ENCODE peak calls at places on chromosomes 2 and 18, in six cellular contexts. W is fibroblast of pulmonary artery, B is endodermal cell, Q is testis, V is AG09309, O is type B pancreatic cell. C is an unnamed sample.

GRCh38 chr2:220499281-220499680 is 871.9 kb downstream of the SLC4A3 start:
- DNase-seq in W (peak; percentile 52), B (peak; percentile 52), O (no peak), Q (no peak), V (no peak), C (peak; percentile 79)

GRCh38 chr2:74096061-74096460 is 51.7 kb downstream of the BOLA3 start:
- DNase-seq in W (no peak), V (no peak), Q (no peak), B (no peak), O (no peak), C (no peak)

GRCh38 chr2:71798266-71799012 is 345.1 kb downstream of the DYSF start:
- DNase-seq in O (no peak), V (no peak), W (peak; percentile 43), Q (peak; percentile 48), B (peak; percentile 92), C (peak; percentile 28)

GRCh38 chr18:23619388-23619873 is 33.1 kb upstream of the NPC1 start:
- DNase-seq in O (no peak), B (no peak), V (no peak), Q (peak; percentile 67), W (no peak), C (peak; percentile 10)

GRCh38 chr2:26537826-26538475 is 60.0 kb upstream of the OTOF start:
- DNase-seq in V (no peak), W (no peak), B (peak; percentile 35), O (no peak), Q (no peak), C (no peak)

GRCh38 chr18:75896865-75897264 is 469.4 kb upstream of the SMIM21 start:
- DNase-seq in V (no peak), Q (no peak), O (no peak), W (no peak), B (peak; percentile 56), C (no peak)

GRCh38 chr2:167550448-167550847 is 662.2 kb downstream of the XIRP2 start:
- DNase-seq in Q (no peak), W (peak; percentile 44), B (no peak), O (no peak), V (no peak), C (peak; percentile 22)

GRCh38 chr2:122883849-122884248 is 1128.4 kb downstream of the TSN start:
- DNase-seq in V (no peak), W (no peak), B (no peak), O (no peak), Q (no peak), C (no peak)

GRCh38 chr18:70046796-70047195 is 99.1 kb upstream of the CD226 start:
- DNase-seq in W (no peak), V (no peak), O (no peak), Q (no peak), B (no peak), C (no peak)

GRCh38 chr2:238299803-238300202 is 11.4 kb upstream of the PER2 start:
- DNase-seq in O (no peak), B (no peak), W (no peak), Q (peak; percentile 76), V (no peak), C (no peak)

GRCh38 chr2:34910018-34910417 is 1310.9 kb upstream of the FAM98A start:
- DNase-seq in W (no peak), B (no peak), O (no peak), Q (no peak), V (no peak), C (no peak)

GRCh38 chr2:158546412-158547144 is 89.8 kb downstream of the PKP4 start:
- DNase-seq in W (no peak), B (no peak), O (no peak), V (no peak), Q (no peak), C (no peak)

GRCh38 chr2:109409347-109410020 is 204.3 kb downstream of the SEPTIN10 start:
- DNase-seq in B (no peak), V (no peak), Q (no peak), W (no peak), O (no peak), C (peak; percentile 35)

GRCh38 chr2:175640655-175641054 is 361.4 kb downstream of the LNPK start:
- DNase-seq in O (no peak), B (no peak), Q (no peak), V (no peak), W (no peak), C (no peak)

GRCh38 chr18:79549638-79550000 is 130.0 kb upstream of the CTDP1 start:
- DNase-seq in W (no peak), B (peak; percentile 36), V (no peak), O (no peak), Q (no peak), C (no peak)

GRCh38 chr2:134634054-134634630 is 84.7 kb downstream of the TMEM163 start:
- DNase-seq in W (no peak), O (no peak), V (no peak), B (no peak), Q (no peak), C (no peak)

GRCh38 chr2:134490535-134490934 is 228.3 kb downstream of the TMEM163 start:
- DNase-seq in O (peak; percentile 16), W (no peak), V (no peak), B (no peak), Q (no peak), C (no peak)

GRCh38 chr2:239815638-239816035 is 209.5 kb downstream of the NDUFA10 start:
- DNase-seq in B (peak; percentile 33), W (no peak), V (no peak), O (no peak), Q (no peak), C (peak; percentile 5)

GRCh38 chr2:235162544-235163197 is 210.9 kb downstream of the SH3BP4 start:
- DNase-seq in W (peak; percentile 3), B (no peak), Q (no peak), O (no peak), V (no peak), C (peak; percentile 2)

GRCh38 chr2:230234845-230235244 is 9.3 kb downstream of the SP140 start:
- DNase-seq in B (no peak), W (peak; percentile 3), Q (no peak), O (no peak), V (no peak), C (no peak)

GRCh38 chr2:18889565-18890332 is 300.4 kb upstream of the NT5C1B start:
- DNase-seq in B (no peak), Q (no peak), V (no peak), O (no peak), W (no peak), C (no peak)

GRCh38 chr18:77052297-77052645 is 80.3 kb downstream of the MBP start:
- DNase-seq in O (no peak), W (no peak), B (no peak), V (no peak), Q (no peak), C (no peak)

DNA sequence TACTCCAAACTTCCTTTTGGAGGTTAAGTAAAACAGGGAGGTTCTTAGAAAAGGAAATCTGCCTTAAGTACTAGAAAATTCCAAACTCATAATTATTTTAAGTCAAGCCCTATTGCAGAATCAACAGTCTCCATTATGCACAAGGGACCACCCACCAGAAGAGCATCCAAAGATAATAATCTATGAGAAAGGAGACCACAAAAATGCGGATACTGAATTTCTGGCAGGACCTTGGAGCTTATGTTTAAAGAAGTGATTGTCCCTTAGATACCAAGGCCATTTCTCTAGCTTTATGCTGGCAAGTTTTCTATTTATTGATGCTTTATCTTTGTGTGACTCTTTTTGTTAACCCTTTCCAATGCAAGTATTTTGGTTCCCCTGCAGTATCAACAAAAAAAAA is 404.0 kb upstream of the MMADHC start:
- DNase-seq in B (no peak), Q (no peak), W (peak; percentile 26), O (no peak), V (no peak), C (peak; percentile 54)
- TF ChIP-seq CTCF in B (no peak), Q (no peak), W (no peak), O (no peak), V (no peak), C (no peak)

GRCh38 chr18:11849279-11849678 is 1.9 kb upstream of the CHMP1B start:
- DNase-seq in Q (no peak), W (no peak), V (no peak), O (no peak), B (peak; percentile 13), C (no peak)

GRCh38 chr18:11851156-11852047 is at the start of gene CHMP1B:
- DNase-seq in O (peak; percentile 98), Q (peak; percentile 99), V (peak; percentile 80), W (peak; percentile 98), B (peak; percentile 98), C (peak; percentile 98)

GRCh38 chr18:11850821-11851155 is 425 bp upstream of the CHMP1B start:
- DNase-seq in W (no peak), Q (no peak), O (no peak), B (no peak), V (no peak), C (no peak)

GRCh38 chr18:11852048-11852341 is 782 bp downstream of the CHMP1B start:
- DNase-seq in V (no peak), W (no peak), Q (no peak), O (no peak), B (no peak), C (no peak)

DNA sequence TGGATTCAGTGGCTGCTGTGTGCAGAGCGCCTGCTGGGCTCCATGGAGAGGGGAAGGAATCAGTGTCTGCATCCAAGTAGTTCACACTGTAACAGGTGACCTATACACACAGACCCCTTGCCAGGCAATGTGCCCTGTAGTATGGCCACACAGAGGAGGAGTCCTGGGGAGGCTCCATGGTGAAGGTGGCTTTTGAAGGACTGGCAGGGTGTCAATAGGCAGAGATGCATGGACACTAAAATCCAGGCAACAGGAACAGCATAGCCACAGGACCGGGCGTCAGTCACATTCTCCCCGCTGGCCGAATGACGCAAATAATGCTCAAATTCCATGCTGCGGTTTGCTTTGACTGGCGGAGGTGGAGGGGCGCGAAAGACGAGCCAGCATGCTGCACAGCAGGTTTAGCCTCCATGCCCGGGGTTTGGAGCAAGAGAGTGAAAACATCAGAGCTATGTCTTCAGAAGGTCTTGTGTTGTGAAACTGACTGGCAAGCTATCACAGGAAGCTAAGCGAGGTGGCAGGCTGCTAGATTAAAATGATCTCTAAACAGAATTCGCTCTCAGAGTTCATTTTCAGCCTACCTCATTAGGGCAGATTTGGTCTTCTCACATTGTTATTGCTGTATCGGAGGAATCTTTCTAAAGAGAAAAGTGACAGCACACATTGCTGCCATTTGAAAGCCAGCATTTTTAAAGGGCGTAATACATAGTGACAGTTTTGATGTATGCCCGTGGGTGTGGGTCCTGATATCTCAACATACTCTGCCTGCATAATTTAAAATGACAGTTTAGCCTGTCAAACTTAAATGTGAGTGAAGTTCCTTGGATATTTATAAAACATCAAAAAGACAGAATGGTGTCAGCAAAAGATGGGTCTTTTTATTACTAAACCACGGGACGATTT is 1.1 kb upstream of the CHMP1B start:
- DNase-seq in V (peak; percentile 57), B (peak; percentile 69), Q (peak; percentile 68), O (no peak), W (peak; percentile 95), C (peak; percentile 95)
- TF ChIP-seq CTCF in V (no peak), B (no peak), Q (no peak), O (no peak), W (no peak), C (no peak)

DNA sequence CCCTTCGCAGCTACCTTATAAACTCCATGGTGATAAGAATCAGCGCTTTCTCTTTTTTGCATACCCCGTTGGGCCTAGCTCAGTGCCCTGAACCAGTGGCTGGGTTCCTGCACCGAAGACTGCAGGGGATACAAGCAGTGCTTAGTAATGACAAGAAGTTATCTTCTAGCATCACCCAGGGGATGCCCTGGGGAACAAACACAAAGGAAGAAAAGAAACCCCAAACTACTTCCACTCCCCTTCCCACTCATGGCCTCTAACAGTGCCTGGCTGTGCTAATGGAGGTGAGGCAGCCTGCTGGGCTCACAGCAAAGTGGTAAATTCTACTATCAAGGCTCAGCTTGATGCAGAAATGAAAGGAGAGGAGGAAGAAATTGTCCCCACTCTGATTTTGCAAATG is 314.7 kb downstream of the TXNL1 start:
- DNase-seq in B (no peak), W (no peak), Q (no peak), V (no peak), O (no peak), C (no peak)
- TF ChIP-seq CTCF in B (no peak), W (no peak), Q (no peak), V (no peak), O (no peak), C (no peak)

GRCh38 chr2:40844353-40845277 is 392.7 kb upstream of the SLC8A1 start:
- DNase-seq in W (peak; percentile 11), O (no peak), V (no peak), B (peak; percentile 63), Q (no peak), C (no peak)
- TF ChIP-seq CTCF in W (no peak), O (no peak), V (no peak), B (peak; percentile 69), Q (no peak), C (no peak)